ENCODE peak calls at places on chromosomes 4 and X, in seven cellular contexts. G is astrocyte of the spinal cord, O is body of pancreas, T is Karpas-422, Q is transverse colon, Y is SJSA1, A is uterus. V is an unnamed sample.

GRCh38 chrX:138745215-138745614 is 33.7 kb upstream of the FGF13 start:
- DNase-seq in G (peak; percentile 45), O (peak; percentile 25), T (peak; percentile 86), Q (no peak), Y (peak; percentile 28), A (peak; percentile 15), V (peak; percentile 32)

GRCh38 chr4:76426272-76426671 is 5.3 kb upstream of the CCDC158 start:
- DNase-seq in G (no peak), O (no peak), T (no peak), Q (no peak), Y (no peak), A (no peak), V (no peak)

GRCh38 chrX:9619581-9619980 is 146.1 kb downstream of the GPR143 start:
- DNase-seq in G (no peak), O (no peak), T (no peak), Q (no peak), Y (no peak), A (no peak), V (no peak)

GRCh38 chrX:24149346-24150050 is at the start of gene ZFX:
- DNase-seq in G (peak; percentile 74), O (peak; percentile 68), T (peak; percentile 87), Q (peak; percentile 82), Y (peak; percentile 69), A (peak; percentile 65), V (no peak)

GRCh38 chrX:148530464-148531077 is 30.2 kb downstream of the AFF2 start:
- DNase-seq in G (peak; percentile 39), O (peak; percentile 3), T (peak; percentile 80), Q (no peak), Y (no peak), A (no peak), V (peak; percentile 44)

GRCh38 chr4:78565971-78566372 is 14.4 kb downstream of the ANXA3 start:
- DNase-seq in G (no peak), O (peak; percentile 15), T (no peak), Q (no peak), Y (peak; percentile 56), A (no peak), V (no peak)

GRCh38 chr4:69860007-69860406 is at the start of gene SULT1E1:
- DNase-seq in G (peak; percentile 53), O (no peak), T (no peak), Q (no peak), Y (no peak), A (no peak), V (no peak)

GRCh38 chr4:151169223-151169622 is 69.8 kb downstream of the RPS3A start:
- DNase-seq in G (peak; percentile 97), O (peak; percentile 65), T (no peak), Q (peak; percentile 62), Y (no peak), A (peak; percentile 92), V (no peak)

GRCh38 chr4:185142563-185142910 is 529 bp upstream of the SLC25A4 start:
- DNase-seq in G (no peak), O (no peak), T (peak; percentile 49), Q (no peak), Y (no peak), A (no peak), V (no peak)

GRCh38 chrX:150486011-150486410 is 82.4 kb upstream of the MTM1 start:
- DNase-seq in G (peak; percentile 53), O (peak; percentile 59), T (peak; percentile 83), Q (peak; percentile 50), Y (peak; percentile 53), A (peak; percentile 46), V (peak; percentile 32)

GRCh38 chr4:110085131-110085530 is 113.3 kb downstream of the ELOVL6 start:
- DNase-seq in G (no peak), O (peak; percentile 26), T (no peak), Q (peak; percentile 90), Y (no peak), A (no peak), V (peak; percentile 33)

GRCh38 chr4:15427715-15428114 is at the start of gene C1QTNF7:
- DNase-seq in G (no peak), O (no peak), T (no peak), Q (no peak), Y (no peak), A (no peak), V (no peak)

GRCh38 chr4:36187723-36188333 is 56.5 kb downstream of the ARAP2 start:
- DNase-seq in G (peak; percentile 57), O (no peak), T (peak; percentile 62), Q (no peak), Y (no peak), A (no peak), V (peak; percentile 25)

GRCh38 chrX:130376077-130376476 is 9.4 kb downstream of the GPR119 start:
- DNase-seq in G (no peak), O (no peak), T (no peak), Q (no peak), Y (no peak), A (no peak), V (no peak)

GRCh38 chrX:115372026-115372610 is 82.6 kb downstream of the LUZP4 start:
- DNase-seq in G (peak; percentile 67), O (no peak), T (no peak), Q (no peak), Y (peak; percentile 42), A (no peak), V (no peak)

GRCh38 chr4:5878359-5878758 is 14.5 kb downstream of the CRMP1 start:
- DNase-seq in G (no peak), O (no peak), T (no peak), Q (no peak), Y (no peak), A (no peak), V (no peak)

GRCh38 chr4:163673848-163674702 is 179.6 kb downstream of the TMA16 start:
- DNase-seq in G (no peak), O (no peak), T (no peak), Q (no peak), Y (no peak), A (no peak), V (no peak)

GRCh38 chr4:182307746-182308145 is 64.5 kb downstream of the TENM3 start:
- DNase-seq in G (peak; percentile 98), O (peak; percentile 48), T (no peak), Q (no peak), Y (peak; percentile 83), A (no peak), V (no peak)

GRCh38 chr4:94570558-94570957 is 118.8 kb downstream of the PDLIM5 start:
- DNase-seq in G (no peak), O (no peak), T (no peak), Q (no peak), Y (no peak), A (no peak), V (no peak)

GRCh38 chr4:173214661-173215060 is 46.0 kb downstream of the GALNT7 start:
- DNase-seq in G (peak; percentile 75), O (peak; percentile 19), T (no peak), Q (no peak), Y (no peak), A (no peak), V (no peak)

GRCh38 chr4:130288576-130288975 is 1192.6 kb downstream of the C4orf33 start:
- DNase-seq in G (no peak), O (no peak), T (no peak), Q (no peak), Y (no peak), A (no peak), V (no peak)

DNA sequence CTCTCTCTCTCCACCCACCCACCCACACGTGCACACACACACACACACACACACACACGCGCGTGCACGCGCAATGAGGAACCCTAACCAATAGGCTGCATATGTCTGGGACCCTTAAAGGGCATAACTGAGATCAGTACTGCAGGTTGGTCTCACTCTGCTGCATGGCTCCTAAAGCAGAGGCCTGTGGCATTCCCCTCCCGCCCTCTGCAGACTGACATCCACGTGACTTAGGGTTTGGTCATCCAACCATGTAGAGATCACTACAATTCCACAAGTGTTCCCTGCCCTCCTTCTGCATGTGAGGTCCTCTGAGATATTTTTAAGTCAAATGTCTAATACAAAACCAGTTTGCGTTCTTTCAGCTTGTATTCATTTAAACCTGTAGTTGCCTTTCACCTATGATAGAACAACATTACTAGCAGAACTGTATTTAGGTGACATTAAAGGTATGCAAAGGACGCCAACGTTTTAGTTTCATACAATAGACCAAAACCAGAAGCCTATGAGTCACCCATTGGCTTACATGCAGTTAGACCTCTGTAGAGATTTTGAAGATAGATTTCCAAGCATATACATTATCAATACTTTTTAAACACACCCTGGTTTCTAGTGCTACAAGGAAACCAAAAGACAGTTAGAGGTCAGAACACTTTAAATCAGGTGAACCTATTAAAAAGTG is 10.1 kb downstream of the XAGE5 start:
- DNase-seq in G (no peak), O (no peak), T (no peak), Q (no peak), Y (no peak), A (no peak), V (no peak)
- H3K4me3 ChIP-seq in G (no peak overlapping the region), O (no peak overlapping the region), T (no peak overlapping the region), Q (no peak overlapping the region), Y (no peak overlapping the region), A (no peak overlapping the region), V (no peak overlapping the region)

GRCh38 chr4:40627540-40627939 is 2.1 kb downstream of the RBM47 start:
- DNase-seq in G (no peak), O (no peak), T (no peak), Q (no peak), Y (no peak), A (no peak), V (no peak)
- H3K4me3 ChIP-seq in G (no peak overlapping the region), O (peak overlapping the region; percentile 27), T (no peak overlapping the region), Q (no peak overlapping the region), Y (no peak overlapping the region), A (no peak overlapping the region), V (no peak overlapping the region)

GRCh38 chr4:168631241-168632151 is 134.6 kb downstream of the PALLD start:
- DNase-seq in G (peak; percentile 90), O (peak; percentile 47), T (no peak), Q (peak; percentile 60), Y (peak; percentile 78), A (peak; percentile 82), V (no peak)

GRCh38 chr4:168632246-168632832 is 135.5 kb downstream of the PALLD start:
- DNase-seq in G (no peak), O (no peak), T (no peak), Q (no peak), Y (no peak), A (no peak), V (no peak)

GRCh38 chr4:168633071-168633470 is 136.2 kb downstream of the PALLD start:
- DNase-seq in G (peak; percentile 68), O (no peak), T (no peak), Q (no peak), Y (no peak), A (no peak), V (no peak)

GRCh38 chr4:168634276-168634802 is 137.5 kb downstream of the PALLD start:
- DNase-seq in G (peak; percentile 99), O (no peak), T (no peak), Q (no peak), Y (peak; percentile 97), A (peak; percentile 58), V (peak; percentile 74)

DNA sequence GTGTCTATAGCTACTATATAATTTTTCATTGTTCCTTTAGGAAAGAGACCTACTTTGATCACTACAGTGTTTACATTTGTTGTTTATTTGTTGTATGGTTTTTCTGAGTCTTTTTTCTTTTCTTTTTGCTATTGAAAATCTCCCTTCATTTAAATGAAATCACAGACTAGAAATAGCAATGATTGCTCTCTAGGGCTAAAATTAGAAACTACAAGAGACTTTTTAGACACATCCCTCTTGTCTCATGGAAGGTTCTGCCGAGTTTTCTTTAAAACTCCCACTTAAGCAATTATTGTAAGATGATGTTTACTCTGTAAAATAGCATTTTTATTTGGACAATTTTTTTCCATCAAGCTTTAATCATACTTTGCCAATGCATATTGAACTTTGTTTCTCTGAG is 136.6 kb downstream of the PALLD start:
- DNase-seq in G (no peak), O (no peak), T (no peak), Q (no peak), Y (no peak), A (no peak), V (no peak)
- H3K4me3 ChIP-seq in G (peak overlapping the region; percentile 85), O (no peak overlapping the region), T (no peak overlapping the region), Q (no peak overlapping the region), Y (peak overlapping the region; percentile 53), A (peak overlapping the region; percentile 68), V (no peak overlapping the region)

GRCh38 chr4:100574607-100575006 is 56.8 kb upstream of the EMCN start:
- DNase-seq in G (no peak), O (no peak), T (no peak), Q (no peak), Y (no peak), A (no peak), V (no peak)
- H3K4me3 ChIP-seq in G (no peak overlapping the region), O (no peak overlapping the region), T (no peak overlapping the region), Q (no peak overlapping the region), Y (no peak overlapping the region), A (no peak overlapping the region), V (no peak overlapping the region)